ENCODE peak calls at places on chromosomes 12 and 14, in ten cellular contexts. D is endodermal cell; N is heart left ventricle; L is PC-3; X is RWPE2; Z is hepatocyte; H is ovary; M is lung; P is CD8-positive, alpha-beta T cell; W is DND-41. U is an unnamed sample. For H3K4me1, the result is how much of the 10 kb centered on the place peaks cover.

GRCh38 chr14:102949062-102949800 is 26.8 kb downstream of the AMN start:
- DNase-seq in D (no peak), N (no peak), L (peak), X (peak), Z (no peak), H (no peak), M (no peak), P (peak), W (peak), U (peak)

GRCh38 chr12:694734-695503 is 31.7 kb upstream of the NINJ2 start:
- DNase-seq in D (no peak), N (no peak), L (no peak), X (no peak), Z (no peak), H (no peak), M (no peak), P (no peak), W (no peak), U (no peak)

GRCh38 chr12:100632445-100632892 is 59.0 kb downstream of the GAS2L3 start:
- DNase-seq in D (no peak), N (no peak), L (no peak), X (no peak), Z (no peak), H (no peak), M (no peak), P (no peak), W (no peak), U (no peak)

GRCh38 chr12:122282066-122282465 is 15.8 kb upstream of the VPS33A start:
- DNase-seq in D (peak), N (no peak), L (peak), X (no peak), Z (no peak), H (no peak), M (no peak), P (no peak), W (no peak), U (no peak)

GRCh38 chr12:107344035-107344808 is 250.9 kb upstream of the CRY1 start:
- DNase-seq in D (peak), N (no peak), L (peak), X (no peak), Z (peak), H (no peak), M (no peak), P (no peak), W (no peak), U (no peak)

GRCh38 chr12:124386661-124387509 is 92.0 kb downstream of the RFLNA start:
- DNase-seq in D (no peak), N (no peak), L (peak), X (no peak), Z (no peak), H (no peak), M (no peak), P (no peak), W (no peak), U (no peak)

GRCh38 chr12:44852483-44852882 is 23.6 kb downstream of the NELL2 start:
- DNase-seq in D (no peak), N (no peak), L (no peak), X (no peak), Z (no peak), H (no peak), M (no peak), P (no peak), W (no peak), U (no peak)

GRCh38 chr14:72443256-72443655 is 450.6 kb downstream of the DPF3 start:
- DNase-seq in D (no peak), N (no peak), L (no peak), X (no peak), Z (no peak), H (no peak), M (no peak), P (no peak), W (no peak), U (no peak)

GRCh38 chr12:108773798-108774788 is 42.8 kb upstream of the CORO1C start:
- DNase-seq in D (peak), N (peak), L (no peak), X (no peak), Z (peak), H (peak), M (peak), P (no peak), W (peak), U (no peak)

GRCh38 chr14:37584211-37585100 is 10.6 kb downstream of the FOXA1 start:
- DNase-seq in D (peak), N (no peak), L (peak), X (peak), Z (peak), H (no peak), M (no peak), P (no peak), W (no peak), U (no peak)

GRCh38 chr14:31819281-31819680 is 257.8 kb upstream of the ARHGAP5 start:
- DNase-seq in D (no peak), N (no peak), L (peak), X (no peak), Z (no peak), H (no peak), M (no peak), P (no peak), W (no peak), U (no peak)

GRCh38 chr12:3173008-3173553 is 95.9 kb downstream of the TSPAN9 start:
- DNase-seq in D (no peak), N (no peak), L (no peak), X (no peak), Z (no peak), H (no peak), M (no peak), P (no peak), W (no peak), U (no peak)

GRCh38 chr12:124565071-124565491 is 2.3 kb downstream of the NCOR2 start:
- DNase-seq in D (peak), N (no peak), L (no peak), X (no peak), Z (no peak), H (no peak), M (no peak), P (no peak), W (no peak), U (no peak)

GRCh38 chr14:54133896-54134295 is 177.3 kb upstream of the BMP4 start:
- DNase-seq in D (peak), N (no peak), L (peak), X (no peak), Z (peak), H (no peak), M (peak), P (no peak), W (no peak), U (no peak)

GRCh38 chr12:79397609-79398008 is 293.2 kb downstream of the PAWR start:
- DNase-seq in D (no peak), N (no peak), L (no peak), X (no peak), Z (no peak), H (no peak), M (no peak), P (no peak), W (no peak), U (no peak)

GRCh38 chr12:57225680-57226190 is 3.8 kb upstream of the SHMT2 start:
- DNase-seq in D (no peak), N (no peak), L (no peak), X (no peak), Z (no peak), H (no peak), M (no peak), P (no peak), W (no peak), U (no peak)

GRCh38 chr12:116055895-116056607 is 221.4 kb downstream of the MED13L start:
- DNase-seq in D (no peak), N (no peak), L (no peak), X (no peak), Z (no peak), H (no peak), M (no peak), P (no peak), W (peak), U (no peak)

GRCh38 chr12:99978152-99978551 is 6.6 kb downstream of the ANKS1B start:
- DNase-seq in D (no peak), N (no peak), L (no peak), X (no peak), Z (no peak), H (no peak), M (no peak), P (no peak), W (no peak), U (no peak)

GRCh38 chr12:64903738-64904137 is 79.3 kb downstream of the TBC1D30 start:
- DNase-seq in D (no peak), N (no peak), L (peak), X (no peak), Z (no peak), H (no peak), M (no peak), P (no peak), W (no peak), U (no peak)

GRCh38 chr12:52837341-52837741 is 3.2 kb upstream of the KRT79 start:
- DNase-seq in D (no peak), N (no peak), L (peak), X (no peak), Z (peak), H (no peak), M (no peak), P (no peak), W (no peak), U (no peak)

GRCh38 chr14:76257111-76257803 is 105.5 kb downstream of the GPATCH2L start:
- DNase-seq in D (peak), N (no peak), L (no peak), X (no peak), Z (no peak), H (no peak), M (no peak), P (no peak), W (no peak), U (no peak)

GRCh38 chr14:36065831-36066230 is 110.7 kb downstream of the PTCSC3 start:
- DNase-seq in D (no peak), N (no peak), L (no peak), X (no peak), Z (no peak), H (no peak), M (no peak), P (no peak), W (no peak), U (no peak)

GRCh38 chr12:18389820-18390219 is 128.5 kb downstream of the PIK3C2G start:
- DNase-seq in D (no peak), N (no peak), L (no peak), X (no peak), Z (no peak), H (no peak), M (no peak), P (no peak), W (no peak), U (no peak)

GRCh38 chr12:3828888-3829287 is 44.3 kb downstream of the PARP11 start:
- DNase-seq in D (no peak), N (no peak), L (no peak), X (no peak), Z (no peak), H (no peak), M (no peak), P (no peak), W (no peak), U (no peak)

GRCh38 chr14:92997343-92998061 is 74.6 kb downstream of the CHGA start:
- DNase-seq in D (no peak), N (no peak), L (no peak), X (no peak), Z (no peak), H (no peak), M (no peak), P (no peak), W (no peak), U (no peak)

GRCh38 chr12:442235-442884 is 17.4 kb upstream of the B4GALNT3 start:
- DNase-seq in D (peak), N (peak), L (peak), X (no peak), Z (peak), H (peak), M (peak), P (no peak), W (peak), U (no peak)

GRCh38 chr12:7512528-7512927 is 9.0 kb upstream of the CD163 start:
- DNase-seq in D (peak), N (no peak), L (peak), X (no peak), Z (peak), H (no peak), M (peak), P (no peak), W (no peak), U (no peak)

GRCh38 chr12:132423251-132424117 is 66.5 kb upstream of the FBRSL1 start:
- DNase-seq in D (peak), N (no peak), L (no peak), X (no peak), Z (no peak), H (no peak), M (no peak), P (no peak), W (peak), U (no peak)

GRCh38 chr14:49966971-49967630 is 74.2 kb downstream of the ARF6 start:
- DNase-seq in D (peak), N (no peak), L (peak), X (no peak), Z (no peak), H (no peak), M (no peak), P (no peak), W (no peak), U (no peak)
- H3K4me1 ChIP-seq in D (under half), N (under half), L (half or more), X (under half), Z (under half), H (under half), M (under half), P (under half), W (under half), U (under half)

DNA sequence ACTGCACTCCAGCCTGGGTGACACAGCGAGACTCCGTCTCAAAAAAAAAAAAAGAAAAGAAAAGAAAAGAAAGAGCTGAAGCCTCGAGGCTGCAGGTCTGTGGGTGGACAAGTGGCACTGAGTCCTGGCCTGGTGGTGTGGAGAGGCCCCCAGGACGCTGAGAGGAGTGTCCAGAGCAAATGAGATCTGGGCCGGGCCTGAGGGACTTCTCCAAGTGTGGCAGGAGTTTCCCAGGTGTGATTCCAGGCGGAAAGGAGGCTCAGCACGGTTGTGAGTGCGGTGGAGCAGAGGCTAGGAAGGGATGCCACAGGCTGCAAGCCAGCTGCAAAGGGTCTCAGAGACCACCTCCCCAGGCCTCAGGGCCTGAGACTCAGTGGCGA is 11.9 kb downstream of the TTC7B start:
- DNase-seq in D (no peak), N (no peak), L (no peak), X (no peak), Z (no peak), H (no peak), M (no peak), P (no peak), W (no peak), U (no peak)
- H3K4me1 ChIP-seq in D (under half), N (under half), L (under half), X (under half), Z (under half), H (under half), M (under half), P (under half), W (under half), U (under half)

GRCh38 chr12:89882757-89883156 is 174.1 kb upstream of the ATP2B1 start:
- DNase-seq in D (no peak), N (no peak), L (no peak), X (no peak), Z (no peak), H (no peak), M (no peak), P (no peak), W (no peak), U (no peak)
- H3K4me1 ChIP-seq in D (under half), N (under half), L (under half), X (under half), Z (under half), H (under half), M (under half), P (under half), W (under half), U (under half)

GRCh38 chr14:68929623-68930307 is 49.3 kb downstream of the ACTN1 start:
- DNase-seq in D (no peak), N (no peak), L (no peak), X (no peak), Z (no peak), H (no peak), M (no peak), P (no peak), W (no peak), U (no peak)

GRCh38 chr14:68928770-68929550 is 50.1 kb downstream of the ACTN1 start:
- DNase-seq in D (no peak), N (no peak), L (no peak), X (no peak), Z (no peak), H (no peak), M (no peak), P (no peak), W (no peak), U (no peak)

GRCh38 chr14:68927089-68927488 is 52.0 kb downstream of the ACTN1 start:
- DNase-seq in D (no peak), N (no peak), L (no peak), X (no peak), Z (no peak), H (no peak), M (no peak), P (no peak), W (no peak), U (no peak)

GRCh38 chr14:68926236-68926635 is 52.9 kb downstream of the ACTN1 start:
- DNase-seq in D (no peak), N (no peak), L (peak), X (no peak), Z (no peak), H (no peak), M (no peak), P (no peak), W (peak), U (peak)

DNA sequence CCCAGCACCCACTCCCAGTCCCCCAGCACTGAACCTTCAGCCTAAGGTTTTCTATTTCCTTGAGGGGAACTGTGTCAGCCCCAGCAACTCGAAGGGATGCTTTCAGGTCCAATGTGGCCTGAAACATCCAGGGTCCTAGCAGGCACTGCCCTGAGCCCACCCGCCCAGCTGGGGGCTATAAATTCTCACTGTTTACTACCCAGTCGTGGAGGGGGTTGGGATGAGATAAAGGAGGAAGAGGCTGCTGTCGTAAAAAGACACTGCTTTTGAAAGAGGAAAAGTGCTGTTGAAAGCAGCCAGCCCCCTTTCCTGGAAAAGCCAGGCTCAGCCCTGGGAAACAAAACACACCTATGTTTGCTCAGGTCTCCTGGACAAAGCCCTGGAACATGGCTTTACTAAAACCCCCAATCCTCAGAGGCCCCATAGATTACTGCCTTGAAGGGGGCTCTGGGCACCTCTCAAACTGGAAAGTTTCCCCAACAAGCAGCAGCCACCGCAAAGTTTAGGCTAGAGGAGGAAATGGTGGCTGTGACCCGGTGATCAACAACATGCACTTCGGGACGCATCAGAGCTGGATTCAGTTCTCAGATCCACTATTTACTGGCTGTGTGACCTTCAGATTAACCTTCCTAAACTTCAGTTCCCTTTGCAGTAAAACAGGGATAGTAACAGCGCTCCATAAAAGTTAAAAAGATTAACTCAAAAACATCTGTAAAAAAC is 51.0 kb downstream of the ACTN1 start:
- DNase-seq in D (no peak), N (no peak), L (no peak), X (no peak), Z (no peak), H (no peak), M (no peak), P (no peak), W (no peak), U (peak)
- H3K4me1 ChIP-seq in D (under half), N (half or more), L (under half), X (under half), Z (under half), H (under half), M (under half), P (half or more), W (under half), U (half or more)

DNA sequence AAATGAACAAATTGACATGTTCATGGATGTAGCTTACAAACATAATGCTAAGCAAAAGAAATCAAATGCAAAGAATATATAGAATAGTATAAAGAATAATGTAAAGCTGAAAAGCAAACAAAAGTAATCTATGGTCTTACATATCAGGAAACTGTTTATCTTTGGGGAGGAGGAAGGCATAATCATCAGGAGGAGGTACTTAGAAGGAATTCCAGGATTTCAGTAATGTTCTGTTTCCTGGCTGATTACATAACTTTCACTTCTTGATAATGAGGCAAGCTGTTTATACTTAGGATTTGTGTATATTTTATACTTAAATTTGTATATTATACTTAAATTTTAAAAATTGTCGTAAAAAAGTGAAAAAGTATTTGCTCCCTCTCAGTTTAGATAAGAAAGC is 6.7 kb upstream of the TMBIM4 start:
- DNase-seq in D (no peak), N (no peak), L (no peak), X (no peak), Z (no peak), H (no peak), M (no peak), P (no peak), W (no peak), U (no peak)
- H3K4me1 ChIP-seq in D (under half), N (under half), L (under half), X (under half), Z (under half), H (under half), M (under half), P (under half), W (under half), U (under half)

GRCh38 chr12:84157170-84157569 is 755.4 kb downstream of the SLC6A15 start:
- DNase-seq in D (no peak), N (no peak), L (no peak), X (no peak), Z (no peak), H (no peak), M (no peak), P (no peak), W (no peak), U (no peak)
- H3K4me1 ChIP-seq in D (under half), N (under half), L (under half), X (under half), Z (under half), H (under half), M (under half), P (under half), W (under half), U (under half)

GRCh38 chr12:94267907-94268575 is 119.7 kb downstream of the PLXNC1 start:
- DNase-seq in D (peak), N (no peak), L (no peak), X (no peak), Z (no peak), H (no peak), M (no peak), P (no peak), W (no peak), U (no peak)
- H3K4me1 ChIP-seq in D (under half), N (under half), L (under half), X (under half), Z (under half), H (under half), M (under half), P (under half), W (under half), U (under half)

DNA sequence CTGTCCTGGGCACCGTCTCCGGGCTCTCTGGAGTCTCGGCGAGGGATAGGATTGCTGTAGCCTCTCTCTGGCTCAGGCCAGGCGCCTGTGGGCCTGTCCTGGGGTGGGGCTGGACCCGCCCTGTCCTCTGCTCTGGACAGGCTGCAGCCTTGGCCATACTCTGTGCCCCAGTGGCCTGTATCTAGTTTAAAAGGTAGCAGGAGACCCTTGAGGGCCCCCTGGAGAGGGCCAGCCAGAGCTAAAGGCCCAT is 1.8 kb downstream of the KIF26A start:
- DNase-seq in D (no peak), N (no peak), L (no peak), X (no peak), Z (no peak), H (peak), M (no peak), P (no peak), W (no peak), U (no peak)
- H3K4me1 ChIP-seq in D (under half), N (half or more), L (under half), X (under half), Z (under half), H (under half), M (under half), P (under half), W (under half), U (under half)

DNA sequence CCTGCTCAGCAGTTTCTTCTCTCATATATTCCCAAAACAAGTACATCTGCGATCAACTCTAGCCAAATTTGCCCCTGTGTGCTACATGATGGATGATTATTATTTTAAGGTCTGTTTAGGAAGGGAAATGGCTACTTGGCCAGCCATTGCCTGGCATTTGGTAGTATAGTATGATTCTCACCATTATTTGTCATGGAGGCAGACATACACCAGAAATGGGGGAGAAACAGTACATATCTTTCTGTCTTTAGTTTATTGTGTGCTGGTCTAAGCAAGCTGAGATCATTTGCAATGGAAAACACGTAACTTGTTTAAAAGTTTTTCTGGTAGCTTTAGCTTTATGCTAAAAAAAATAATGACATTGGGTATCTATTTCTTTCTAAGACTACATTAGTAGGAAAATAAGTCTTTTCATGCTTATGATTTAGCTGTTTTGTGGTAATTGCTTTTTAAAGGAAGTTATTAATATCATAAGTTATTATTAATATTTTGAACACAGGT is 45.5 kb downstream of the EID3 start:
- DNase-seq in D (peak), N (no peak), L (no peak), X (no peak), Z (no peak), H (no peak), M (peak), P (no peak), W (no peak), U (no peak)
- H3K4me1 ChIP-seq in D (under half), N (under half), L (under half), X (under half), Z (under half), H (under half), M (under half), P (under half), W (under half), U (under half)

U was measured in naive thymus-derived CD4-positive, alpha-beta T cell.